ENCODE peak calls at places on chromosomes 12 and 14, in ten cellular contexts. T is K562; O is BJ; H is retina; M is fibroblast of lung; D is GM04504; S is amniotic stem cell; K is testis; P is HT1080; Y is stimulated activated CD4-positive, alpha-beta T cell treated with anti-CD3 and anti-CD28 coated beads, Interleukin-1b, Interleukin-23, amount 100 ng/mL, for 24 hours. U is an unnamed sample.

GRCh38 chr14:104437703-104438102 is 141.9 kb upstream of the C14orf180 start:
- DNase-seq in Y (no peak), M (no peak), P (no peak), D (no peak), O (no peak), K (no peak), H (peak), T (no peak), S (no peak), U (no peak)

GRCh38 chr12:98788396-98788795 is 143.3 kb downstream of the APAF1 start:
- DNase-seq in S (no peak), O (no peak), P (no peak), T (no peak), M (no peak), Y (no peak), K (no peak), H (no peak), D (no peak), U (no peak)

GRCh38 chr14:90239139-90239538 is 17.2 kb upstream of the PSMC1 start:
- DNase-seq in D (no peak), M (peak), H (peak), Y (no peak), K (no peak), O (no peak), T (no peak), P (no peak), S (no peak), U (no peak)

GRCh38 chr12:128813883-128814282 is 9.9 kb downstream of the SLC15A4 start:
- DNase-seq in M (peak), H (no peak), O (no peak), S (no peak), T (no peak), D (no peak), P (no peak), Y (no peak), K (no peak), U (no peak)

GRCh38 chr12:54368709-54369596 is 4.7 kb upstream of the GPR84 start:
- DNase-seq in K (peak), H (peak), M (peak), Y (peak), P (peak), O (peak), D (peak), S (peak), T (peak), U (peak)

GRCh38 chr12:1532367-1532752 is 62.0 kb downstream of the FBXL14 start:
- DNase-seq in P (no peak), M (no peak), D (no peak), K (no peak), H (no peak), T (no peak), Y (no peak), S (no peak), O (no peak), U (no peak)

GRCh38 chr12:109949089-109949488 is 47.1 kb downstream of the GIT2 start:
- DNase-seq in H (no peak), Y (no peak), M (peak), D (peak), P (no peak), O (no peak), T (no peak), K (peak), S (no peak), U (no peak)

GRCh38 chr12:42611571-42612257 is 22.2 kb upstream of the PRICKLE1 start:
- DNase-seq in M (peak), P (no peak), Y (no peak), D (no peak), K (no peak), S (no peak), T (no peak), H (no peak), O (no peak), U (no peak)

GRCh38 chr14:94897092-94897491 is 127.2 kb upstream of the GSC start:
- DNase-seq in D (peak), M (peak), T (no peak), O (no peak), P (peak), K (no peak), H (no peak), Y (no peak), S (no peak), U (no peak)

GRCh38 chr12:57096099-57096572 is 7.2 kb downstream of the NAB2 start:
- DNase-seq in D (no peak), H (no peak), M (no peak), K (no peak), Y (no peak), P (peak), O (no peak), S (no peak), T (peak), U (no peak)

GRCh38 chr12:810635-811415 is 58.4 kb downstream of the WNK1 start:
- DNase-seq in Y (peak), T (no peak), O (no peak), P (no peak), K (no peak), S (no peak), H (peak), M (no peak), D (no peak), U (no peak)

GRCh38 chr12:11795910-11796459 is 146.5 kb downstream of the ETV6 start:
- DNase-seq in D (no peak), M (peak), K (no peak), T (no peak), S (no peak), H (no peak), P (peak), O (no peak), Y (no peak), U (peak)

GRCh38 chr14:29459967-29460366 is 467.7 kb downstream of the PRKD1 start:
- DNase-seq in O (no peak), M (no peak), P (no peak), D (no peak), T (no peak), Y (no peak), S (no peak), H (no peak), K (no peak), U (no peak)

GRCh38 chr12:25829192-25829591 is 129.3 kb upstream of the RASSF8 start:
- DNase-seq in H (no peak), D (peak), K (no peak), Y (no peak), S (peak), P (peak), M (peak), O (peak), T (no peak), U (no peak)

GRCh38 chr12:28781671-28782652 is 367.1 kb upstream of the FAR2 start:
- DNase-seq in K (no peak), P (no peak), T (no peak), Y (no peak), S (no peak), O (no peak), H (no peak), M (no peak), D (no peak), U (no peak)

GRCh38 chr12:11650697-11651281 is 1.3 kb downstream of the ETV6 start:
- DNase-seq in D (no peak), P (peak), H (peak), Y (no peak), O (no peak), K (peak), S (no peak), M (peak), T (no peak), U (no peak)

GRCh38 chr12:68627673-68628319 is 17.1 kb downstream of the RAP1B start:
- DNase-seq in Y (no peak), K (no peak), T (no peak), H (no peak), O (no peak), S (no peak), P (no peak), D (no peak), M (no peak), U (no peak)

GRCh38 chr12:29561736-29562135 is 64.2 kb upstream of the OVCH1 start:
- DNase-seq in Y (no peak), S (no peak), D (no peak), K (no peak), O (peak), T (no peak), P (no peak), H (no peak), M (peak), U (no peak)

GRCh38 chr12:89918172-89918880 is 209.7 kb upstream of the ATP2B1 start:
- DNase-seq in O (no peak), D (no peak), H (no peak), S (no peak), M (no peak), T (no peak), P (no peak), Y (no peak), K (no peak), U (no peak)

GRCh38 chr12:402127-402456 is 648 bp downstream of the CCDC77 start:
- DNase-seq in T (no peak), M (peak), O (no peak), P (peak), Y (no peak), H (no peak), K (no peak), S (no peak), D (no peak), U (no peak)

GRCh38 chr14:41973178-41973577 is 366.5 kb downstream of the LRFN5 start:
- DNase-seq in T (no peak), S (no peak), D (no peak), Y (no peak), M (no peak), O (no peak), H (no peak), P (no peak), K (no peak), U (no peak)

GRCh38 chr12:6046511-6047180 is 77.8 kb downstream of the VWF start:
- DNase-seq in S (no peak), K (no peak), P (no peak), Y (no peak), D (no peak), H (no peak), O (no peak), M (no peak), T (no peak), U (no peak)

GRCh38 chr12:124927325-124928094 is 13.1 kb upstream of the UBC start:
- DNase-seq in P (peak), H (peak), O (no peak), S (no peak), Y (peak), D (no peak), M (peak), K (peak), T (peak), U (no peak)

GRCh38 chr12:113196996-113197395 is 11.5 kb downstream of the RITA1 start:
- DNase-seq in H (peak), Y (peak), D (peak), P (peak), T (peak), K (peak), M (peak), S (peak), O (no peak), U (peak)

GRCh38 chr14:100012478-100012925 is 52.7 kb upstream of the EVL start:
- DNase-seq in D (no peak), S (no peak), T (no peak), O (no peak), P (peak), H (no peak), K (no peak), Y (no peak), M (peak), U (no peak)

GRCh38 chr12:113152835-113153814 is 3.6 kb downstream of the CFAP73 start:
- DNase-seq in M (peak), O (peak), D (peak), H (peak), K (peak), P (peak), T (peak), Y (peak), S (peak), U (peak)

GRCh38 chr14:55026441-55026792 is 482 bp downstream of the WDHD1 start:
- DNase-seq in S (no peak), K (no peak), D (no peak), P (no peak), Y (no peak), T (no peak), H (no peak), O (no peak), M (no peak), U (no peak)

GRCh38 chr12:26906704-26907103 is 31.1 kb downstream of the INTS13 start:
- DNase-seq in Y (no peak), S (no peak), K (no peak), D (no peak), O (no peak), H (no peak), T (no peak), M (no peak), P (no peak), U (no peak)

U was measured in Panc1.